ENCODE peak calls at places on chromosomes 4 and X, in eight cellular contexts. One of them, this sample, is unnamed.

GRCh38 chr4:169565606-169566351 is 46.6 kb downstream of the NEK1 start:
- DNase-seq in pancreas: no peak
- DNase-seq in COR-L47: no peak
- DNase-seq in mesenchymal stem cell: no peak
- DNase-seq in iPS-NIHi11: no peak
- DNase-seq in KBM-7: no peak
- DNase-seq in activated CD4-positive, alpha-beta T cell treated with anti-CD3 and anti-CD28 coated beads for 48 hours: no peak
- DNase-seq in skeletal muscle cell: no peak
- DNase-seq in this sample: no peak

GRCh38 chrX:21666679-21667078 is 8.5 kb upstream of the KLHL34 start:
- DNase-seq in pancreas: no peak
- DNase-seq in COR-L47: no peak
- DNase-seq in mesenchymal stem cell: no peak
- DNase-seq in iPS-NIHi11: no peak
- DNase-seq in KBM-7: no peak
- DNase-seq in activated CD4-positive, alpha-beta T cell treated with anti-CD3 and anti-CD28 coated beads for 48 hours: no peak
- DNase-seq in skeletal muscle cell: no peak
- DNase-seq in this sample: no peak

GRCh38 chr4:127622923-127623754 is 9.6 kb upstream of the INTU start:
- DNase-seq in pancreas: peak; percentile 27
- DNase-seq in COR-L47: peak; percentile 67
- DNase-seq in mesenchymal stem cell: no peak
- DNase-seq in iPS-NIHi11: peak; percentile 83
- DNase-seq in KBM-7: peak; percentile 73
- DNase-seq in activated CD4-positive, alpha-beta T cell treated with anti-CD3 and anti-CD28 coated beads for 48 hours: no peak
- DNase-seq in skeletal muscle cell: no peak
- DNase-seq in this sample: no peak

GRCh38 chr4:10061650-10062415 is 40.5 kb upstream of the SLC2A9 start:
- DNase-seq in pancreas: no peak
- DNase-seq in COR-L47: no peak
- DNase-seq in mesenchymal stem cell: no peak
- DNase-seq in iPS-NIHi11: no peak
- DNase-seq in KBM-7: no peak
- DNase-seq in activated CD4-positive, alpha-beta T cell treated with anti-CD3 and anti-CD28 coated beads for 48 hours: no peak
- DNase-seq in skeletal muscle cell: no peak
- DNase-seq in this sample: no peak

GRCh38 chr4:90718926-90719325 is 591.7 kb downstream of the CCSER1 start:
- DNase-seq in pancreas: no peak
- DNase-seq in COR-L47: no peak
- DNase-seq in mesenchymal stem cell: no peak
- DNase-seq in iPS-NIHi11: no peak
- DNase-seq in KBM-7: no peak
- DNase-seq in activated CD4-positive, alpha-beta T cell treated with anti-CD3 and anti-CD28 coated beads for 48 hours: no peak
- DNase-seq in skeletal muscle cell: no peak
- DNase-seq in this sample: no peak

GRCh38 chr4:54545663-54546424 is 111.9 kb upstream of the KIT start:
- DNase-seq in pancreas: no peak
- DNase-seq in COR-L47: no peak
- DNase-seq in mesenchymal stem cell: no peak
- DNase-seq in iPS-NIHi11: no peak
- DNase-seq in KBM-7: no peak
- DNase-seq in activated CD4-positive, alpha-beta T cell treated with anti-CD3 and anti-CD28 coated beads for 48 hours: no peak
- DNase-seq in skeletal muscle cell: no peak
- DNase-seq in this sample: no peak

GRCh38 chrX:136872091-136872700 is 8.3 kb downstream of the RBMX start:
- DNase-seq in pancreas: no peak
- DNase-seq in COR-L47: no peak
- DNase-seq in mesenchymal stem cell: no peak
- DNase-seq in iPS-NIHi11: no peak
- DNase-seq in KBM-7: no peak
- DNase-seq in activated CD4-positive, alpha-beta T cell treated with anti-CD3 and anti-CD28 coated beads for 48 hours: no peak
- DNase-seq in skeletal muscle cell: no peak
- DNase-seq in this sample: peak; percentile 33

GRCh38 chr4:74104145-74104544 is 5.2 kb upstream of the CXCL2 start:
- DNase-seq in pancreas: peak; percentile 82
- DNase-seq in COR-L47: no peak
- DNase-seq in mesenchymal stem cell: no peak
- DNase-seq in iPS-NIHi11: no peak
- DNase-seq in KBM-7: no peak
- DNase-seq in activated CD4-positive, alpha-beta T cell treated with anti-CD3 and anti-CD28 coated beads for 48 hours: no peak
- DNase-seq in skeletal muscle cell: no peak
- DNase-seq in this sample: no peak

GRCh38 chr4:139890810-139891209 is 225.2 kb downstream of the MGST2 start:
- DNase-seq in pancreas: no peak
- DNase-seq in COR-L47: no peak
- DNase-seq in mesenchymal stem cell: peak; percentile 86
- DNase-seq in iPS-NIHi11: no peak
- DNase-seq in KBM-7: no peak
- DNase-seq in activated CD4-positive, alpha-beta T cell treated with anti-CD3 and anti-CD28 coated beads for 48 hours: no peak
- DNase-seq in skeletal muscle cell: peak; percentile 52
- DNase-seq in this sample: no peak

GRCh38 chr4:147019061-147019460 is 73.4 kb upstream of the TTC29 start:
- DNase-seq in pancreas: peak; percentile 33
- DNase-seq in COR-L47: peak; percentile 57
- DNase-seq in mesenchymal stem cell: peak; percentile 65
- DNase-seq in iPS-NIHi11: peak; percentile 37
- DNase-seq in KBM-7: peak; percentile 68
- DNase-seq in activated CD4-positive, alpha-beta T cell treated with anti-CD3 and anti-CD28 coated beads for 48 hours: peak; percentile 65
- DNase-seq in skeletal muscle cell: peak; percentile 13
- DNase-seq in this sample: peak; percentile 91

GRCh38 chr4:44660396-44660795 is 9.0 kb upstream of the YIPF7 start:
- DNase-seq in pancreas: no peak
- DNase-seq in COR-L47: no peak
- DNase-seq in mesenchymal stem cell: no peak
- DNase-seq in iPS-NIHi11: no peak
- DNase-seq in KBM-7: no peak
- DNase-seq in activated CD4-positive, alpha-beta T cell treated with anti-CD3 and anti-CD28 coated beads for 48 hours: no peak
- DNase-seq in skeletal muscle cell: no peak
- DNase-seq in this sample: no peak

GRCh38 chrX:150941580-150941979 is 41.6 kb upstream of the HMGB3 start:
- DNase-seq in pancreas: no peak
- DNase-seq in COR-L47: no peak
- DNase-seq in mesenchymal stem cell: no peak
- DNase-seq in iPS-NIHi11: no peak
- DNase-seq in KBM-7: no peak
- DNase-seq in activated CD4-positive, alpha-beta T cell treated with anti-CD3 and anti-CD28 coated beads for 48 hours: no peak
- DNase-seq in skeletal muscle cell: no peak
- DNase-seq in this sample: no peak

GRCh38 chr4:153326513-153326912 is 18.0 kb upstream of the MND1 start:
- DNase-seq in pancreas: no peak
- DNase-seq in COR-L47: no peak
- DNase-seq in mesenchymal stem cell: no peak
- DNase-seq in iPS-NIHi11: no peak
- DNase-seq in KBM-7: no peak
- DNase-seq in activated CD4-positive, alpha-beta T cell treated with anti-CD3 and anti-CD28 coated beads for 48 hours: no peak
- DNase-seq in skeletal muscle cell: no peak
- DNase-seq in this sample: no peak

GRCh38 chr4:84578540-84579409 is 4.2 kb upstream of the CDS1 start:
- DNase-seq in pancreas: no peak
- DNase-seq in COR-L47: peak; percentile 13
- DNase-seq in mesenchymal stem cell: peak; percentile 49
- DNase-seq in iPS-NIHi11: no peak
- DNase-seq in KBM-7: peak; percentile 49
- DNase-seq in activated CD4-positive, alpha-beta T cell treated with anti-CD3 and anti-CD28 coated beads for 48 hours: peak; percentile 7
- DNase-seq in skeletal muscle cell: no peak
- DNase-seq in this sample: peak; percentile 61

GRCh38 chrX:118536687-118537461 is 41.3 kb downstream of the DOCK11 start:
- DNase-seq in pancreas: no peak
- DNase-seq in COR-L47: no peak
- DNase-seq in mesenchymal stem cell: peak; percentile 42
- DNase-seq in iPS-NIHi11: no peak
- DNase-seq in KBM-7: peak; percentile 65
- DNase-seq in activated CD4-positive, alpha-beta T cell treated with anti-CD3 and anti-CD28 coated beads for 48 hours: peak; percentile 50
- DNase-seq in skeletal muscle cell: no peak
- DNase-seq in this sample: peak; percentile 81

GRCh38 chr4:86118696-86119095 is 241.2 kb downstream of the MAPK10 start:
- DNase-seq in pancreas: no peak
- DNase-seq in COR-L47: no peak
- DNase-seq in mesenchymal stem cell: no peak
- DNase-seq in iPS-NIHi11: no peak
- DNase-seq in KBM-7: no peak
- DNase-seq in activated CD4-positive, alpha-beta T cell treated with anti-CD3 and anti-CD28 coated beads for 48 hours: no peak
- DNase-seq in skeletal muscle cell: no peak
- DNase-seq in this sample: no peak

GRCh38 chr4:180296036-180296599 is 1947.1 kb upstream of the TENM3 start:
- DNase-seq in pancreas: no peak
- DNase-seq in COR-L47: no peak
- DNase-seq in mesenchymal stem cell: no peak
- DNase-seq in iPS-NIHi11: no peak
- DNase-seq in KBM-7: no peak
- DNase-seq in activated CD4-positive, alpha-beta T cell treated with anti-CD3 and anti-CD28 coated beads for 48 hours: no peak
- DNase-seq in skeletal muscle cell: no peak
- DNase-seq in this sample: no peak

GRCh38 chr4:153731239-153731638 is 28.6 kb downstream of the RNF175 start:
- DNase-seq in pancreas: no peak
- DNase-seq in COR-L47: no peak
- DNase-seq in mesenchymal stem cell: peak; percentile 29
- DNase-seq in iPS-NIHi11: no peak
- DNase-seq in KBM-7: peak; percentile 20
- DNase-seq in activated CD4-positive, alpha-beta T cell treated with anti-CD3 and anti-CD28 coated beads for 48 hours: no peak
- DNase-seq in skeletal muscle cell: peak; percentile 88
- DNase-seq in this sample: no peak

GRCh38 chrX:128458888-128459287 is 406.7 kb upstream of the ACTRT1 start:
- DNase-seq in pancreas: no peak
- DNase-seq in COR-L47: no peak
- DNase-seq in mesenchymal stem cell: no peak
- DNase-seq in iPS-NIHi11: no peak
- DNase-seq in KBM-7: no peak
- DNase-seq in activated CD4-positive, alpha-beta T cell treated with anti-CD3 and anti-CD28 coated beads for 48 hours: no peak
- DNase-seq in skeletal muscle cell: peak; percentile 9
- DNase-seq in this sample: no peak

GRCh38 chr4:22389240-22389871 is 126.5 kb downstream of the ADGRA3 start:
- DNase-seq in pancreas: peak; percentile 31
- DNase-seq in COR-L47: peak; percentile 55
- DNase-seq in mesenchymal stem cell: peak; percentile 80
- DNase-seq in iPS-NIHi11: peak; percentile 62
- DNase-seq in KBM-7: peak; percentile 70
- DNase-seq in activated CD4-positive, alpha-beta T cell treated with anti-CD3 and anti-CD28 coated beads for 48 hours: peak; percentile 54
- DNase-seq in skeletal muscle cell: peak; percentile 68
- DNase-seq in this sample: peak; percentile 82

GRCh38 chrX:140762061-140762460 is 52.5 kb downstream of the LINC00632 start:
- DNase-seq in pancreas: peak; percentile 38
- DNase-seq in COR-L47: no peak
- DNase-seq in mesenchymal stem cell: peak; percentile 81
- DNase-seq in iPS-NIHi11: peak; percentile 14
- DNase-seq in KBM-7: peak; percentile 69
- DNase-seq in activated CD4-positive, alpha-beta T cell treated with anti-CD3 and anti-CD28 coated beads for 48 hours: peak; percentile 33
- DNase-seq in skeletal muscle cell: no peak
- DNase-seq in this sample: peak; percentile 83

GRCh38 chr4:170259631-170260153 is 169.9 kb upstream of the AADAT start:
- DNase-seq in pancreas: peak; percentile 49
- DNase-seq in COR-L47: peak; percentile 96
- DNase-seq in mesenchymal stem cell: peak; percentile 93
- DNase-seq in iPS-NIHi11: peak; percentile 84
- DNase-seq in KBM-7: peak; percentile 98
- DNase-seq in activated CD4-positive, alpha-beta T cell treated with anti-CD3 and anti-CD28 coated beads for 48 hours: peak; percentile 66
- DNase-seq in skeletal muscle cell: peak; percentile 72
- DNase-seq in this sample: peak; percentile 89

GRCh38 chr4:4855293-4856070 is 4.0 kb upstream of the MSX1 start:
- DNase-seq in pancreas: no peak
- DNase-seq in COR-L47: no peak
- DNase-seq in mesenchymal stem cell: peak; percentile 30
- DNase-seq in iPS-NIHi11: no peak
- DNase-seq in KBM-7: no peak
- DNase-seq in activated CD4-positive, alpha-beta T cell treated with anti-CD3 and anti-CD28 coated beads for 48 hours: no peak
- DNase-seq in skeletal muscle cell: no peak
- DNase-seq in this sample: no peak

GRCh38 chr4:87078987-87079469 is 141.4 kb downstream of the KLHL8 start:
- DNase-seq in pancreas: no peak
- DNase-seq in COR-L47: no peak
- DNase-seq in mesenchymal stem cell: peak; percentile 68
- DNase-seq in iPS-NIHi11: no peak
- DNase-seq in KBM-7: no peak
- DNase-seq in activated CD4-positive, alpha-beta T cell treated with anti-CD3 and anti-CD28 coated beads for 48 hours: no peak
- DNase-seq in skeletal muscle cell: peak; percentile 67
- DNase-seq in this sample: no peak

GRCh38 chr4:180993179-180993841 is 1249.9 kb upstream of the TENM3 start:
- DNase-seq in pancreas: no peak
- DNase-seq in COR-L47: no peak
- DNase-seq in mesenchymal stem cell: no peak
- DNase-seq in iPS-NIHi11: no peak
- DNase-seq in KBM-7: no peak
- DNase-seq in activated CD4-positive, alpha-beta T cell treated with anti-CD3 and anti-CD28 coated beads for 48 hours: no peak
- DNase-seq in skeletal muscle cell: no peak
- DNase-seq in this sample: no peak

GRCh38 chr4:25031077-25031606 is 396 bp upstream of the LGI2 start:
- DNase-seq in pancreas: peak; percentile 17
- DNase-seq in COR-L47: no peak
- DNase-seq in mesenchymal stem cell: peak; percentile 34
- DNase-seq in iPS-NIHi11: peak; percentile 58
- DNase-seq in KBM-7: peak; percentile 7
- DNase-seq in activated CD4-positive, alpha-beta T cell treated with anti-CD3 and anti-CD28 coated beads for 48 hours: no peak
- DNase-seq in skeletal muscle cell: peak; percentile 6
- DNase-seq in this sample: no peak

GRCh38 chr4:87540176-87541058 is 11.2 kb upstream of the SPARCL1 start:
- DNase-seq in pancreas: no peak
- DNase-seq in COR-L47: no peak
- DNase-seq in mesenchymal stem cell: no peak
- DNase-seq in iPS-NIHi11: no peak
- DNase-seq in KBM-7: no peak
- DNase-seq in activated CD4-positive, alpha-beta T cell treated with anti-CD3 and anti-CD28 coated beads for 48 hours: no peak
- DNase-seq in skeletal muscle cell: peak; percentile 76
- DNase-seq in this sample: no peak

GRCh38 chr4:147103403-147103946 is 157.8 kb upstream of the TTC29 start:
- DNase-seq in pancreas: no peak
- DNase-seq in COR-L47: no peak
- DNase-seq in mesenchymal stem cell: peak; percentile 99
- DNase-seq in iPS-NIHi11: no peak
- DNase-seq in KBM-7: no peak
- DNase-seq in activated CD4-positive, alpha-beta T cell treated with anti-CD3 and anti-CD28 coated beads for 48 hours: no peak
- DNase-seq in skeletal muscle cell: peak; percentile 99
- DNase-seq in this sample: no peak

GRCh38 chrX:120790118-120790517 is 85.5 kb downstream of the CT47B1 start:
- DNase-seq in pancreas: peak; percentile 24
- DNase-seq in COR-L47: peak; percentile 39
- DNase-seq in mesenchymal stem cell: peak; percentile 51
- DNase-seq in iPS-NIHi11: peak; percentile 30
- DNase-seq in KBM-7: peak; percentile 79
- DNase-seq in activated CD4-positive, alpha-beta T cell treated with anti-CD3 and anti-CD28 coated beads for 48 hours: peak; percentile 13
- DNase-seq in skeletal muscle cell: no peak
- DNase-seq in this sample: peak; percentile 91

GRCh38 chr4:109703664-109704351 is 563 bp upstream of the CASP6 start:
- DNase-seq in pancreas: no peak
- DNase-seq in COR-L47: no peak
- DNase-seq in mesenchymal stem cell: peak; percentile 28
- DNase-seq in iPS-NIHi11: no peak
- DNase-seq in KBM-7: peak; percentile 38
- DNase-seq in activated CD4-positive, alpha-beta T cell treated with anti-CD3 and anti-CD28 coated beads for 48 hours: no peak
- DNase-seq in skeletal muscle cell: no peak
- DNase-seq in this sample: no peak

GRCh38 chr4:138953962-138954371 is 61.6 kb upstream of the NOCT start:
- DNase-seq in pancreas: no peak
- DNase-seq in COR-L47: no peak
- DNase-seq in mesenchymal stem cell: peak; percentile 80
- DNase-seq in iPS-NIHi11: no peak
- DNase-seq in KBM-7: no peak
- DNase-seq in activated CD4-positive, alpha-beta T cell treated with anti-CD3 and anti-CD28 coated beads for 48 hours: no peak
- DNase-seq in skeletal muscle cell: peak; percentile 73
- DNase-seq in this sample: no peak

GRCh38 chr4:41874873-41875272 is 60.4 kb upstream of the TMEM33 start:
- DNase-seq in pancreas: no peak
- DNase-seq in COR-L47: no peak
- DNase-seq in mesenchymal stem cell: no peak
- DNase-seq in iPS-NIHi11: no peak
- DNase-seq in KBM-7: no peak
- DNase-seq in activated CD4-positive, alpha-beta T cell treated with anti-CD3 and anti-CD28 coated beads for 48 hours: no peak
- DNase-seq in skeletal muscle cell: no peak
- DNase-seq in this sample: no peak

This sample was measured in Karpas-422.